ENCODE peak calls at places on chromosomes 12 and 14, in ten cellular contexts. One of them, this sample, is unnamed.

GRCh38 chr14:25049559-25050493 is at the start of gene STXBP6:
- DNase-seq in CD8-positive, alpha-beta memory T cell: no peak
- DNase-seq in A549: peak
- DNase-seq in stimulated activated CD4-positive, alpha-beta T cell treated with anti-CD3 and anti-CD28 coated beads, Interleukin-4, amount 100 ng/mL, for 24 hours: no peak
- DNase-seq in activated T-cell treated with anti-CD3 and anti-CD28 coated beads for 1 hour: no peak
- DNase-seq in amniotic stem cell: peak
- DNase-seq in fibroblast of the conjunctiva: peak
- DNase-seq in amniotic epithelial cell: peak
- DNase-seq in astrocyte of the spinal cord: peak
- DNase-seq in breast epithelium: no peak
- DNase-seq in this sample: peak

GRCh38 chr12:67299526-67299925 is 30.4 kb downstream of the CAND1 start:
- DNase-seq in astrocyte of the spinal cord: no peak
- DNase-seq in stimulated activated CD4-positive, alpha-beta T cell treated with anti-CD3 and anti-CD28 coated beads, Interleukin-4, amount 100 ng/mL, for 24 hours: no peak
- DNase-seq in fibroblast of the conjunctiva: no peak
- DNase-seq in activated T-cell treated with anti-CD3 and anti-CD28 coated beads for 1 hour: no peak
- DNase-seq in amniotic epithelial cell: peak
- DNase-seq in CD8-positive, alpha-beta memory T cell: no peak
- DNase-seq in amniotic stem cell: no peak
- DNase-seq in breast epithelium: no peak
- DNase-seq in A549: no peak
- DNase-seq in this sample: no peak

GRCh38 chr12:50005150-50005549 is 20.1 kb downstream of the RACGAP1 start:
- DNase-seq in stimulated activated CD4-positive, alpha-beta T cell treated with anti-CD3 and anti-CD28 coated beads, Interleukin-4, amount 100 ng/mL, for 24 hours: no peak
- DNase-seq in amniotic epithelial cell: peak
- DNase-seq in A549: no peak
- DNase-seq in activated T-cell treated with anti-CD3 and anti-CD28 coated beads for 1 hour: no peak
- DNase-seq in breast epithelium: no peak
- DNase-seq in astrocyte of the spinal cord: no peak
- DNase-seq in fibroblast of the conjunctiva: no peak
- DNase-seq in CD8-positive, alpha-beta memory T cell: no peak
- DNase-seq in amniotic stem cell: no peak
- DNase-seq in this sample: no peak

GRCh38 chr12:12214635-12215131 is 52.2 kb downstream of the LRP6 start:
- DNase-seq in amniotic epithelial cell: no peak
- DNase-seq in A549: peak
- DNase-seq in astrocyte of the spinal cord: peak
- DNase-seq in activated T-cell treated with anti-CD3 and anti-CD28 coated beads for 1 hour: no peak
- DNase-seq in CD8-positive, alpha-beta memory T cell: no peak
- DNase-seq in fibroblast of the conjunctiva: no peak
- DNase-seq in breast epithelium: no peak
- DNase-seq in stimulated activated CD4-positive, alpha-beta T cell treated with anti-CD3 and anti-CD28 coated beads, Interleukin-4, amount 100 ng/mL, for 24 hours: no peak
- DNase-seq in amniotic stem cell: no peak
- DNase-seq in this sample: peak

GRCh38 chr14:93369393-93370266 is 22.6 kb downstream of the COX8C start:
- DNase-seq in CD8-positive, alpha-beta memory T cell: no peak
- DNase-seq in amniotic epithelial cell: no peak
- DNase-seq in breast epithelium: no peak
- DNase-seq in astrocyte of the spinal cord: no peak
- DNase-seq in stimulated activated CD4-positive, alpha-beta T cell treated with anti-CD3 and anti-CD28 coated beads, Interleukin-4, amount 100 ng/mL, for 24 hours: no peak
- DNase-seq in activated T-cell treated with anti-CD3 and anti-CD28 coated beads for 1 hour: no peak
- DNase-seq in fibroblast of the conjunctiva: no peak
- DNase-seq in A549: no peak
- DNase-seq in amniotic stem cell: no peak
- DNase-seq in this sample: no peak

GRCh38 chr12:2583642-2584041 is 211.1 kb upstream of the FKBP4 start:
- DNase-seq in amniotic epithelial cell: no peak
- DNase-seq in fibroblast of the conjunctiva: no peak
- DNase-seq in A549: no peak
- DNase-seq in astrocyte of the spinal cord: no peak
- DNase-seq in activated T-cell treated with anti-CD3 and anti-CD28 coated beads for 1 hour: no peak
- DNase-seq in amniotic stem cell: no peak
- DNase-seq in CD8-positive, alpha-beta memory T cell: no peak
- DNase-seq in stimulated activated CD4-positive, alpha-beta T cell treated with anti-CD3 and anti-CD28 coated beads, Interleukin-4, amount 100 ng/mL, for 24 hours: no peak
- DNase-seq in breast epithelium: no peak
- DNase-seq in this sample: no peak

GRCh38 chr12:119694111-119694510 is 26.2 kb downstream of the PRKAB1 start:
- DNase-seq in activated T-cell treated with anti-CD3 and anti-CD28 coated beads for 1 hour: no peak
- DNase-seq in A549: no peak
- DNase-seq in amniotic epithelial cell: peak
- DNase-seq in stimulated activated CD4-positive, alpha-beta T cell treated with anti-CD3 and anti-CD28 coated beads, Interleukin-4, amount 100 ng/mL, for 24 hours: no peak
- DNase-seq in CD8-positive, alpha-beta memory T cell: no peak
- DNase-seq in breast epithelium: no peak
- DNase-seq in fibroblast of the conjunctiva: no peak
- DNase-seq in astrocyte of the spinal cord: no peak
- DNase-seq in amniotic stem cell: no peak
- DNase-seq in this sample: no peak

GRCh38 chr14:57884175-57884574 is 18.3 kb upstream of the SLC35F4 start:
- DNase-seq in fibroblast of the conjunctiva: no peak
- DNase-seq in breast epithelium: no peak
- DNase-seq in activated T-cell treated with anti-CD3 and anti-CD28 coated beads for 1 hour: no peak
- DNase-seq in amniotic epithelial cell: no peak
- DNase-seq in CD8-positive, alpha-beta memory T cell: no peak
- DNase-seq in astrocyte of the spinal cord: peak
- DNase-seq in A549: no peak
- DNase-seq in amniotic stem cell: no peak
- DNase-seq in stimulated activated CD4-positive, alpha-beta T cell treated with anti-CD3 and anti-CD28 coated beads, Interleukin-4, amount 100 ng/mL, for 24 hours: no peak
- DNase-seq in this sample: peak

GRCh38 chr14:101965796-101966718 is 1.7 kb downstream of the DYNC1H1 start:
- DNase-seq in astrocyte of the spinal cord: peak
- DNase-seq in stimulated activated CD4-positive, alpha-beta T cell treated with anti-CD3 and anti-CD28 coated beads, Interleukin-4, amount 100 ng/mL, for 24 hours: no peak
- DNase-seq in amniotic stem cell: no peak
- DNase-seq in fibroblast of the conjunctiva: no peak
- DNase-seq in A549: peak
- DNase-seq in activated T-cell treated with anti-CD3 and anti-CD28 coated beads for 1 hour: no peak
- DNase-seq in amniotic epithelial cell: no peak
- DNase-seq in breast epithelium: no peak
- DNase-seq in CD8-positive, alpha-beta memory T cell: no peak
- DNase-seq in this sample: peak

GRCh38 chr14:23094666-23095195 is at the start of gene ACIN1:
- DNase-seq in amniotic epithelial cell: peak
- DNase-seq in CD8-positive, alpha-beta memory T cell: no peak
- DNase-seq in A549: peak
- DNase-seq in fibroblast of the conjunctiva: peak
- DNase-seq in stimulated activated CD4-positive, alpha-beta T cell treated with anti-CD3 and anti-CD28 coated beads, Interleukin-4, amount 100 ng/mL, for 24 hours: peak
- DNase-seq in activated T-cell treated with anti-CD3 and anti-CD28 coated beads for 1 hour: peak
- DNase-seq in astrocyte of the spinal cord: peak
- DNase-seq in amniotic stem cell: no peak
- DNase-seq in breast epithelium: peak
- DNase-seq in this sample: peak

GRCh38 chr12:129381717-129382116 is 522.1 kb downstream of the TMEM132D start:
- DNase-seq in amniotic stem cell: no peak
- DNase-seq in breast epithelium: no peak
- DNase-seq in CD8-positive, alpha-beta memory T cell: no peak
- DNase-seq in activated T-cell treated with anti-CD3 and anti-CD28 coated beads for 1 hour: no peak
- DNase-seq in fibroblast of the conjunctiva: no peak
- DNase-seq in A549: no peak
- DNase-seq in astrocyte of the spinal cord: no peak
- DNase-seq in stimulated activated CD4-positive, alpha-beta T cell treated with anti-CD3 and anti-CD28 coated beads, Interleukin-4, amount 100 ng/mL, for 24 hours: no peak
- DNase-seq in amniotic epithelial cell: no peak
- DNase-seq in this sample: no peak

GRCh38 chr12:64256166-64256800 is 34.2 kb upstream of the KICS2 start:
- DNase-seq in amniotic stem cell: peak
- DNase-seq in astrocyte of the spinal cord: peak
- DNase-seq in amniotic epithelial cell: peak
- DNase-seq in fibroblast of the conjunctiva: peak
- DNase-seq in activated T-cell treated with anti-CD3 and anti-CD28 coated beads for 1 hour: no peak
- DNase-seq in CD8-positive, alpha-beta memory T cell: no peak
- DNase-seq in A549: peak
- DNase-seq in breast epithelium: no peak
- DNase-seq in stimulated activated CD4-positive, alpha-beta T cell treated with anti-CD3 and anti-CD28 coated beads, Interleukin-4, amount 100 ng/mL, for 24 hours: peak
- DNase-seq in this sample: peak

GRCh38 chr12:110251381-110251780 is 29.7 kb upstream of the ATP2A2 start:
- DNase-seq in amniotic stem cell: no peak
- DNase-seq in CD8-positive, alpha-beta memory T cell: no peak
- DNase-seq in astrocyte of the spinal cord: no peak
- DNase-seq in A549: no peak
- DNase-seq in amniotic epithelial cell: no peak
- DNase-seq in fibroblast of the conjunctiva: no peak
- DNase-seq in breast epithelium: no peak
- DNase-seq in activated T-cell treated with anti-CD3 and anti-CD28 coated beads for 1 hour: no peak
- DNase-seq in stimulated activated CD4-positive, alpha-beta T cell treated with anti-CD3 and anti-CD28 coated beads, Interleukin-4, amount 100 ng/mL, for 24 hours: no peak
- DNase-seq in this sample: no peak

GRCh38 chr12:79983492-79983891 is 48.6 kb upstream of the PPP1R12A start:
- DNase-seq in activated T-cell treated with anti-CD3 and anti-CD28 coated beads for 1 hour: no peak
- DNase-seq in stimulated activated CD4-positive, alpha-beta T cell treated with anti-CD3 and anti-CD28 coated beads, Interleukin-4, amount 100 ng/mL, for 24 hours: no peak
- DNase-seq in breast epithelium: no peak
- DNase-seq in A549: peak
- DNase-seq in fibroblast of the conjunctiva: peak
- DNase-seq in CD8-positive, alpha-beta memory T cell: no peak
- DNase-seq in amniotic epithelial cell: peak
- DNase-seq in astrocyte of the spinal cord: peak
- DNase-seq in amniotic stem cell: no peak
- DNase-seq in this sample: peak

GRCh38 chr12:65335021-65335714 is 56.7 kb downstream of the MSRB3 start:
- DNase-seq in stimulated activated CD4-positive, alpha-beta T cell treated with anti-CD3 and anti-CD28 coated beads, Interleukin-4, amount 100 ng/mL, for 24 hours: no peak
- DNase-seq in A549: peak
- DNase-seq in amniotic stem cell: peak
- DNase-seq in activated T-cell treated with anti-CD3 and anti-CD28 coated beads for 1 hour: no peak
- DNase-seq in astrocyte of the spinal cord: peak
- DNase-seq in fibroblast of the conjunctiva: peak
- DNase-seq in CD8-positive, alpha-beta memory T cell: no peak
- DNase-seq in amniotic epithelial cell: peak
- DNase-seq in breast epithelium: no peak
- DNase-seq in this sample: peak

GRCh38 chr12:65881348-65881961 is 57.2 kb downstream of the HMGA2 start:
- DNase-seq in stimulated activated CD4-positive, alpha-beta T cell treated with anti-CD3 and anti-CD28 coated beads, Interleukin-4, amount 100 ng/mL, for 24 hours: no peak
- DNase-seq in breast epithelium: no peak
- DNase-seq in astrocyte of the spinal cord: peak
- DNase-seq in A549: no peak
- DNase-seq in amniotic epithelial cell: peak
- DNase-seq in activated T-cell treated with anti-CD3 and anti-CD28 coated beads for 1 hour: no peak
- DNase-seq in amniotic stem cell: no peak
- DNase-seq in fibroblast of the conjunctiva: peak
- DNase-seq in CD8-positive, alpha-beta memory T cell: no peak
- DNase-seq in this sample: peak

GRCh38 chr14:100662850-100663527 is 63.7 kb upstream of the DLK1 start:
- DNase-seq in activated T-cell treated with anti-CD3 and anti-CD28 coated beads for 1 hour: peak
- DNase-seq in stimulated activated CD4-positive, alpha-beta T cell treated with anti-CD3 and anti-CD28 coated beads, Interleukin-4, amount 100 ng/mL, for 24 hours: peak
- DNase-seq in amniotic stem cell: no peak
- DNase-seq in amniotic epithelial cell: peak
- DNase-seq in A549: peak
- DNase-seq in CD8-positive, alpha-beta memory T cell: peak
- DNase-seq in breast epithelium: peak
- DNase-seq in fibroblast of the conjunctiva: no peak
- DNase-seq in astrocyte of the spinal cord: peak
- DNase-seq in this sample: peak

GRCh38 chr12:106223485-106224391 is 24.1 kb downstream of the CKAP4 start:
- DNase-seq in breast epithelium: peak
- DNase-seq in activated T-cell treated with anti-CD3 and anti-CD28 coated beads for 1 hour: peak
- DNase-seq in amniotic stem cell: peak
- DNase-seq in astrocyte of the spinal cord: peak
- DNase-seq in stimulated activated CD4-positive, alpha-beta T cell treated with anti-CD3 and anti-CD28 coated beads, Interleukin-4, amount 100 ng/mL, for 24 hours: peak
- DNase-seq in amniotic epithelial cell: peak
- DNase-seq in CD8-positive, alpha-beta memory T cell: peak
- DNase-seq in fibroblast of the conjunctiva: peak
- DNase-seq in A549: peak
- DNase-seq in this sample: peak

GRCh38 chr12:106174876-106175275 is 36.1 kb upstream of the NUAK1 start:
- DNase-seq in astrocyte of the spinal cord: no peak
- DNase-seq in amniotic stem cell: no peak
- DNase-seq in fibroblast of the conjunctiva: no peak
- DNase-seq in activated T-cell treated with anti-CD3 and anti-CD28 coated beads for 1 hour: no peak
- DNase-seq in breast epithelium: no peak
- DNase-seq in A549: no peak
- DNase-seq in stimulated activated CD4-positive, alpha-beta T cell treated with anti-CD3 and anti-CD28 coated beads, Interleukin-4, amount 100 ng/mL, for 24 hours: no peak
- DNase-seq in CD8-positive, alpha-beta memory T cell: no peak
- DNase-seq in amniotic epithelial cell: no peak
- DNase-seq in this sample: no peak

GRCh38 chr12:50557421-50557820 is 52.6 kb downstream of the DIP2B start:
- DNase-seq in fibroblast of the conjunctiva: no peak
- DNase-seq in breast epithelium: no peak
- DNase-seq in amniotic stem cell: no peak
- DNase-seq in stimulated activated CD4-positive, alpha-beta T cell treated with anti-CD3 and anti-CD28 coated beads, Interleukin-4, amount 100 ng/mL, for 24 hours: no peak
- DNase-seq in amniotic epithelial cell: no peak
- DNase-seq in CD8-positive, alpha-beta memory T cell: no peak
- DNase-seq in activated T-cell treated with anti-CD3 and anti-CD28 coated beads for 1 hour: no peak
- DNase-seq in A549: no peak
- DNase-seq in astrocyte of the spinal cord: no peak
- DNase-seq in this sample: no peak

GRCh38 chr12:104957388-104958008 is 592 bp downstream of the SLC41A2 start:
- DNase-seq in activated T-cell treated with anti-CD3 and anti-CD28 coated beads for 1 hour: peak
- DNase-seq in A549: peak
- DNase-seq in amniotic epithelial cell: no peak
- DNase-seq in CD8-positive, alpha-beta memory T cell: peak
- DNase-seq in amniotic stem cell: no peak
- DNase-seq in breast epithelium: no peak
- DNase-seq in fibroblast of the conjunctiva: no peak
- DNase-seq in astrocyte of the spinal cord: no peak
- DNase-seq in stimulated activated CD4-positive, alpha-beta T cell treated with anti-CD3 and anti-CD28 coated beads, Interleukin-4, amount 100 ng/mL, for 24 hours: peak
- DNase-seq in this sample: no peak

GRCh38 chr12:2291182-2291832 is 238.5 kb downstream of the CACNA1C start:
- DNase-seq in amniotic stem cell: no peak
- DNase-seq in A549: peak
- DNase-seq in CD8-positive, alpha-beta memory T cell: no peak
- DNase-seq in fibroblast of the conjunctiva: no peak
- DNase-seq in astrocyte of the spinal cord: peak
- DNase-seq in amniotic epithelial cell: peak
- DNase-seq in activated T-cell treated with anti-CD3 and anti-CD28 coated beads for 1 hour: no peak
- DNase-seq in stimulated activated CD4-positive, alpha-beta T cell treated with anti-CD3 and anti-CD28 coated beads, Interleukin-4, amount 100 ng/mL, for 24 hours: peak
- DNase-seq in breast epithelium: no peak
- DNase-seq in this sample: peak

GRCh38 chr12:44465139-44465538 is 411.0 kb downstream of the NELL2 start:
- DNase-seq in amniotic epithelial cell: no peak
- DNase-seq in astrocyte of the spinal cord: no peak
- DNase-seq in amniotic stem cell: no peak
- DNase-seq in A549: peak
- DNase-seq in fibroblast of the conjunctiva: no peak
- DNase-seq in breast epithelium: no peak
- DNase-seq in stimulated activated CD4-positive, alpha-beta T cell treated with anti-CD3 and anti-CD28 coated beads, Interleukin-4, amount 100 ng/mL, for 24 hours: no peak
- DNase-seq in activated T-cell treated with anti-CD3 and anti-CD28 coated beads for 1 hour: no peak
- DNase-seq in CD8-positive, alpha-beta memory T cell: no peak
- DNase-seq in this sample: no peak

GRCh38 chr12:107759410-107759809 is 1.5 kb downstream of the PRDM4 start:
- DNase-seq in breast epithelium: no peak
- DNase-seq in A549: peak
- DNase-seq in amniotic stem cell: peak
- DNase-seq in CD8-positive, alpha-beta memory T cell: no peak
- DNase-seq in stimulated activated CD4-positive, alpha-beta T cell treated with anti-CD3 and anti-CD28 coated beads, Interleukin-4, amount 100 ng/mL, for 24 hours: peak
- DNase-seq in amniotic epithelial cell: peak
- DNase-seq in fibroblast of the conjunctiva: peak
- DNase-seq in activated T-cell treated with anti-CD3 and anti-CD28 coated beads for 1 hour: no peak
- DNase-seq in astrocyte of the spinal cord: peak
- DNase-seq in this sample: peak

GRCh38 chr12:5840900-5841299 is 104.2 kb downstream of the ANO2 start:
- DNase-seq in breast epithelium: no peak
- DNase-seq in stimulated activated CD4-positive, alpha-beta T cell treated with anti-CD3 and anti-CD28 coated beads, Interleukin-4, amount 100 ng/mL, for 24 hours: no peak
- DNase-seq in A549: no peak
- DNase-seq in astrocyte of the spinal cord: no peak
- DNase-seq in CD8-positive, alpha-beta memory T cell: no peak
- DNase-seq in amniotic stem cell: no peak
- DNase-seq in fibroblast of the conjunctiva: no peak
- DNase-seq in activated T-cell treated with anti-CD3 and anti-CD28 coated beads for 1 hour: no peak
- DNase-seq in amniotic epithelial cell: no peak
- DNase-seq in this sample: no peak

This sample was measured in choroid plexus epithelial cell.